ENCODE peak calls at places on chromosomes 7 and 10, in seven cellular contexts. F is stimulated activated CD4-positive, alpha-beta T cell treated with anti-CD3 and anti-CD28 coated beads, Interleukin-2, amount 100 ng/mL, for 48 hours; Y is cardiac fibroblast; S is epithelial cell of esophagus; M is NCI-H1417; E is colonic mucosa; X is M059J. I is an unnamed sample.

GRCh38 chr10:26453850-26454249 is 15.7 kb downstream of the APBB1IP start:
- DNase-seq in F (no peak), Y (no peak), S (no peak), M (no peak), E (no peak), X (no peak), I (no peak)

GRCh38 chr7:17408904-17409290 is 110.4 kb downstream of the AHR start:
- DNase-seq in F (no peak), Y (peak), S (peak), M (no peak), E (no peak), X (no peak), I (peak)

GRCh38 chr7:27897001-27897400 is 157.0 kb downstream of the TAX1BP1 start:
- DNase-seq in F (no peak), Y (no peak), S (peak), M (no peak), E (peak), X (peak), I (no peak)

GRCh38 chr10:17651891-17652290 is 7.9 kb downstream of the STAM start:
- DNase-seq in F (no peak), Y (peak), S (no peak), M (no peak), E (no peak), X (no peak), I (no peak)

GRCh38 chr7:93055543-93056107 is 62.2 kb downstream of the SAMD9 start:
- DNase-seq in F (no peak), Y (peak), S (peak), M (peak), E (no peak), X (peak), I (peak)

GRCh38 chr10:100799881-100800280 is 54.5 kb downstream of the PAX2 start:
- DNase-seq in F (no peak), Y (no peak), S (no peak), M (no peak), E (no peak), X (no peak), I (no peak)

GRCh38 chr7:92691578-92691977 is 101.4 kb upstream of the FAM133B start:
- DNase-seq in F (no peak), Y (peak), S (peak), M (peak), E (peak), X (peak), I (peak)

GRCh38 chr10:5413012-5413938 is 918 bp downstream of the NET1 start:
- DNase-seq in F (no peak), Y (peak), S (peak), M (no peak), E (no peak), X (peak), I (peak)

GRCh38 chr7:127674361-127674760 is 22.4 kb downstream of the SND1 start:
- DNase-seq in F (no peak), Y (no peak), S (no peak), M (no peak), E (no peak), X (no peak), I (peak)

GRCh38 chr7:157434231-157434630 is 97.4 kb downstream of the DNAJB6 start:
- DNase-seq in F (no peak), Y (no peak), S (no peak), M (no peak), E (no peak), X (no peak), I (no peak)

GRCh38 chr7:106565428-106565827 is 95.5 kb downstream of the CCDC71L start:
- DNase-seq in F (no peak), Y (no peak), S (no peak), M (no peak), E (no peak), X (no peak), I (no peak)